ENCODE peak calls at places on chromosomes 3 and 15, in four cellular contexts. X is OCI-LY7, E is psoas muscle, T is brain microvascular endothelial cell. R is an unnamed sample.

GRCh38 chr3:97917813-97918536 is 54.3 kb downstream of the RIOX2 start:
- DNase-seq in E (no peak), X (no peak), T (no peak), R (no peak)

GRCh38 chr3:55511895-55512585 is 24.9 kb upstream of the WNT5A start:
- DNase-seq in E (no peak), X (no peak), T (no peak), R (no peak)

GRCh38 chr15:36940207-36940606 is 160.1 kb downstream of the MEIS2 start:
- DNase-seq in X (no peak), E (no peak), T (no peak), R (no peak)

GRCh38 chr3:56980798-56981390 is 79.6 kb upstream of the SPATA12 start:
- DNase-seq in X (no peak), E (peak), T (peak), R (peak)

GRCh38 chr3:124993462-124993861 is 58.9 kb upstream of the MUC13 start:
- DNase-seq in E (peak), X (no peak), T (peak), R (peak)

GRCh38 chr3:69511361-69511760 is 125.5 kb upstream of the FRMD4B start:
- DNase-seq in X (no peak), E (no peak), T (no peak), R (no peak)

GRCh38 chr3:15861163-15861562 is 63.4 kb upstream of the ANKRD28 start:
- DNase-seq in E (no peak), X (no peak), T (no peak), R (no peak)

GRCh38 chr15:84807228-84807627 is 9.9 kb upstream of the ALPK3 start:
- DNase-seq in T (no peak), X (no peak), E (no peak), R (no peak)

GRCh38 chr15:41967506-41968206 is 4.7 kb downstream of the EHD4 start:
- DNase-seq in T (peak), E (no peak), X (peak), R (peak)

GRCh38 chr15:80151148-80151547 is 1.7 kb upstream of the FAH start:
- DNase-seq in T (no peak), X (no peak), E (no peak), R (no peak)

GRCh38 chr3:25424238-25425013 is 3.6 kb upstream of the RARB start:
- DNase-seq in X (no peak), E (no peak), T (peak), R (no peak)

GRCh38 chr3:160577551-160578195 is 12.3 kb upstream of the KPNA4 start:
- DNase-seq in T (peak), E (no peak), X (no peak), R (no peak)
- TF ChIP-seq CTCF in T (peak), E (no peak), X (peak), R (peak)

DNA sequence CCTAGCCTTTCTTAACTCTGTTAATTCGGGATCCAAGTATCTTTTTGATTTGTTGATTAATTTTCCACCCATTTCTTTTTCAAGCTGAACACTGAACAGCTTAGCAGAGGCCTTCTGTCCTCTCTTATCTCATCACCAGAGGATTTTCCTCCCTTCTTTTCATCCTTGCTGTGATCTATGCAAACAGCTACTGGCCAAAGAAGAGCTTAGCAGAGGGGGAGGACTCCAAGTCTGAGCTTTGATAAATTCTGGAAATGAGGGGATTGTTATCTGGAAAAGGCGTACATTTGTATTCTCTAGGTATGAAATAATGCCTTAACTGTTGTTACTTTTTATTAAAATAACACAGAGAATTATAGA is 13.4 kb downstream of the DZIP3 start:
- DNase-seq in E (no peak), T (no peak), X (no peak), R (no peak)
- H3K4me3 ChIP-seq in E (no peak), T (no peak), X (no peak), R (no peak)

GRCh38 chr3:46721009-46721408 is 3.3 kb upstream of the PRSS50 start:
- DNase-seq in X (no peak), E (no peak), T (no peak), R (no peak)
- H3K27ac ChIP-seq in X (no peak), E (no peak), T (no peak), R (no peak)

DNA sequence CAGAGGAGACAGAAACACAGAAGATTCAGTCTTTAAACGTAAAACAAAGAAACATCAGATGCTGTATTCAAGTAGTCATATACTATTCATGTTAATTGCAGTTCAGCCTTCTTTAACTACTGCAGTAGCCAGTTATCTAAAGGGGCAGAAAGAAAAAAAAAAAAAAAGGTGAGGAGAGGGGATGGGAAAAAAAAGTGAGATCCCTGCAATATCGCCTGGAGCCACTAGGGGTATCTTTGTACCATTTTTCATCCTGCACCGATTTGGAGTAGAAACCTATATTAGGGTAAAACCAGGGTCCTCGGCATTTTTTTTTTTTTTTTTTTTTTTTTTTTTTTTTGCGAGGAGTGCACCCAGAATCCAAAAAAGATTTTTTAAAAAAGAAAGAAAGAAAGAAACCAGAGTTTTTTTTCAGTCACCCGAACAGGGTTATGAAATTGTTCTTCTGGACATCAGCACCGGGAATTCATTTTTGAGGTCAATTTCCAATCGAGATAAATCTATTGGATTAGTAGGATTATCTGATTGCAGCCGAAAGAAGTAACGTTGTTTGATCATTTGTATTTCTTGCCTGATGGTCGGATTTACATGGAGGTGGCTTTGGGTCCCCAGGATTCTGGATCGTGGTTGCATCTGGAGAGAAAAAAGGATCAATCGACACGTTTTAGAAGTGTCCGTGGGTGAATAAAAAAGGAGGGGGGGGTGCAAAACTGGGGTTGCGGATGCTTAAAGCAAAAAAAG is 186.7 kb downstream of the NLGN1 start:
- DNase-seq in T (peak), E (no peak), X (peak), R (no peak)
- TF ChIP-seq CTCF in T (peak), E (peak), X (peak), R (peak)